ENCODE peak calls at places on chromosomes 1 and 21, in ten cellular contexts. H is kidney tubule cell; C is EL; M is CD4-positive, alpha-beta memory T cell; T is HAP-1; G is GM13976; B is CD8-positive, alpha-beta memory T cell; R is activated naive CD4-positive, alpha-beta T cell treated with anti-CD3 and anti-CD28 coated beads, Interleukin-2, amount 50 U/mL, for 72 hours; O is ELF-1; K is hepatic stellate cell. U is an unnamed sample.

GRCh38 chr21:21715286-21715969 is 717.2 kb downstream of the NCAM2 start:
- DNase-seq in H (no peak), C (peak; percentile 95), M (no peak), T (no peak), G (no peak), B (no peak), R (no peak), O (no peak), K (no peak), U (no peak)

GRCh38 chr1:4169991-4170390 is 269.9 kb upstream of the C1orf174 start:
- DNase-seq in H (no peak), C (no peak), M (no peak), T (no peak), G (no peak), B (no peak), R (peak; percentile 26), O (no peak), K (no peak), U (no peak)

GRCh38 chr1:227753999-227754764 is 18.9 kb downstream of the SNAP47 start:
- DNase-seq in H (no peak), C (peak; percentile 46), M (no peak), T (no peak), G (no peak), B (no peak), R (no peak), O (no peak), K (no peak), U (no peak)

GRCh38 chr1:6098303-6099215 is 52.9 kb downstream of the KCNAB2 start:
- DNase-seq in H (no peak), C (peak; percentile 55), M (no peak), T (no peak), G (no peak), B (no peak), R (no peak), O (no peak), K (no peak), U (peak; percentile 61)

GRCh38 chr1:113677250-113678158 is 81.8 kb downstream of the PHTF1 start:
- DNase-seq in H (peak; percentile 85), C (peak; percentile 52), M (no peak), T (peak; percentile 18), G (peak; percentile 61), B (no peak), R (no peak), O (no peak), K (peak; percentile 49), U (no peak)

GRCh38 chr21:33265664-33266049 is 510 bp upstream of the IL10RB start:
- DNase-seq in H (peak; percentile 43), C (peak; percentile 18), M (peak; percentile 68), T (no peak), G (peak; percentile 62), B (no peak), R (no peak), O (peak; percentile 68), K (no peak), U (peak; percentile 79)

GRCh38 chr1:7046314-7046713 is 261.1 kb downstream of the CAMTA1 start:
- DNase-seq in H (peak; percentile 91), C (peak; percentile 73), M (no peak), T (peak; percentile 52), G (no peak), B (no peak), R (no peak), O (peak; percentile 77), K (peak; percentile 26), U (no peak)

GRCh38 chr1:221945669-221946068 is 203.8 kb upstream of the DUSP10 start:
- DNase-seq in H (no peak), C (no peak), M (no peak), T (no peak), G (no peak), B (no peak), R (no peak), O (no peak), K (no peak), U (no peak)

GRCh38 chr1:174692313-174692712 is 244.5 kb downstream of the GPR52 start:
- DNase-seq in H (peak; percentile 45), C (peak; percentile 38), M (no peak), T (no peak), G (no peak), B (no peak), R (no peak), O (no peak), K (peak; percentile 17), U (no peak)

GRCh38 chr1:23779826-23780371 is 1.7 kb downstream of the PITHD1 start:
- DNase-seq in H (peak; percentile 58), C (peak; percentile 63), M (no peak), T (no peak), G (no peak), B (no peak), R (no peak), O (no peak), K (no peak), U (no peak)

GRCh38 chr1:203116048-203116810 is 11.3 kb upstream of the ADORA1 start:
- DNase-seq in H (no peak), C (no peak), M (no peak), T (no peak), G (no peak), B (no peak), R (no peak), O (no peak), K (no peak), U (no peak)

GRCh38 chr1:5727871-5728643 is 264.2 kb downstream of the NPHP4 start:
- DNase-seq in H (no peak), C (no peak), M (no peak), T (no peak), G (no peak), B (no peak), R (no peak), O (no peak), K (no peak), U (no peak)

GRCh38 chr1:169475806-169476205 is 9.9 kb downstream of the SLC19A2 start:
- DNase-seq in H (no peak), C (no peak), M (no peak), T (no peak), G (no peak), B (no peak), R (no peak), O (no peak), K (no peak), U (no peak)

GRCh38 chr1:31605908-31606427 is 11.5 kb upstream of the HCRTR1 start:
- DNase-seq in H (peak; percentile 54), C (peak; percentile 66), M (peak; percentile 2), T (no peak), G (peak; percentile 85), B (no peak), R (peak; percentile 52), O (no peak), K (no peak), U (no peak)